ENCODE peak calls at places on chromosomes 7 and 10, in eight cellular contexts. D is suprapubic skin, M is spleen, B is sigmoid colon, R is GM23338, H is HL-60, A is endothelial cell of umbilical vein, S is breast epithelium. O is an unnamed sample.

GRCh38 chr10:62652114-62652513 is 152.4 kb upstream of the ADO start:
- DNase-seq in D (no peak), A (no peak), S (no peak), B (no peak), R (no peak), H (no peak), M (no peak), O (no peak)

GRCh38 chr7:33591481-33591880 is 313.9 kb upstream of the BMPER start:
- DNase-seq in R (no peak), M (no peak), D (no peak), A (peak; percentile 69), H (no peak), S (no peak), B (no peak), O (no peak)

GRCh38 chr7:17844514-17845196 is 95.6 kb downstream of the SNX13 start:
- DNase-seq in M (no peak), B (no peak), H (no peak), A (no peak), R (no peak), D (no peak), S (no peak), O (no peak)

GRCh38 chr10:50538473-50539398 is 85.0 kb downstream of the SGMS1 start:
- DNase-seq in R (no peak), M (peak; percentile 74), D (no peak), H (no peak), A (peak; percentile 19), S (no peak), B (no peak), O (no peak)

GRCh38 chr10:34861293-34862004 is 46.4 kb upstream of the PARD3 start:
- DNase-seq in D (no peak), M (no peak), S (no peak), R (no peak), A (no peak), B (peak; percentile 64), H (no peak), O (peak; percentile 78)

GRCh38 chr7:1974714-1975113 is 258.0 kb downstream of the MAD1L1 start:
- DNase-seq in M (peak; percentile 71), S (no peak), R (no peak), D (no peak), A (no peak), H (no peak), B (no peak), O (no peak)

GRCh38 chr7:45171946-45172345 is 14.4 kb downstream of the RAMP3 start:
- DNase-seq in M (peak; percentile 41), A (no peak), H (no peak), R (no peak), B (peak; percentile 39), S (no peak), D (peak; percentile 55), O (no peak)

GRCh38 chr7:157008206-157009169 is 2.0 kb downstream of the MNX1 start:
- DNase-seq in B (no peak), R (peak; percentile 40), S (no peak), D (peak; percentile 74), A (no peak), H (no peak), M (peak; percentile 65), O (no peak)

GRCh38 chr10:103917326-103918052 is 495 bp downstream of the STN1 start:
- DNase-seq in D (peak; percentile 85), M (no peak), H (no peak), R (peak; percentile 65), S (peak; percentile 51), B (peak; percentile 81), A (no peak), O (peak; percentile 61)

GRCh38 chr10:124694467-124695195 is 49.5 kb downstream of the FAM53B start:
- DNase-seq in H (no peak), D (no peak), A (no peak), R (no peak), S (no peak), B (no peak), M (peak; percentile 69), O (no peak)

GRCh38 chr7:31744294-31744874 is 57.4 kb downstream of the PPP1R17 start:
- DNase-seq in M (no peak), H (peak; percentile 59), A (peak; percentile 79), D (no peak), B (peak; percentile 76), R (peak; percentile 81), S (peak; percentile 63), O (peak; percentile 65)

GRCh38 chr7:102431617-102432298 is 1.6 kb upstream of the ORAI2 start:
- DNase-seq in A (no peak), M (peak; percentile 86), B (no peak), R (no peak), D (no peak), H (peak; percentile 81), S (no peak), O (peak; percentile 66)
- H3K4me3 ChIP-seq in A (no peak overlapping the region), M (no peak overlapping the region), B (no peak overlapping the region), R (no peak overlapping the region), D (no peak overlapping the region), H (no peak overlapping the region), S (no peak overlapping the region), O (no peak overlapping the region)

GRCh38 chr7:26686448-26686981 is 177.9 kb downstream of the SKAP2 start:
- DNase-seq in M (no peak), H (no peak), A (peak; percentile 90), R (peak; percentile 76), B (peak; percentile 66), D (no peak), S (no peak), O (no peak)
- TF ChIP-seq POLR2AphosphoS5 in M (no peak), H (no peak), A (no peak), R (no peak), B (peak; percentile 5), D (no peak), S (no peak), O (no peak)

GRCh38 chr10:109187677-109188076 is 735.6 kb downstream of the XPNPEP1 start:
- DNase-seq in H (no peak), R (no peak), S (no peak), A (no peak), B (no peak), D (no peak), M (no peak), O (no peak)

GRCh38 chr10:109191823-109192222 is 731.5 kb downstream of the XPNPEP1 start:
- DNase-seq in M (no peak), S (no peak), D (no peak), H (no peak), R (no peak), A (no peak), B (no peak), O (no peak)

DNA sequence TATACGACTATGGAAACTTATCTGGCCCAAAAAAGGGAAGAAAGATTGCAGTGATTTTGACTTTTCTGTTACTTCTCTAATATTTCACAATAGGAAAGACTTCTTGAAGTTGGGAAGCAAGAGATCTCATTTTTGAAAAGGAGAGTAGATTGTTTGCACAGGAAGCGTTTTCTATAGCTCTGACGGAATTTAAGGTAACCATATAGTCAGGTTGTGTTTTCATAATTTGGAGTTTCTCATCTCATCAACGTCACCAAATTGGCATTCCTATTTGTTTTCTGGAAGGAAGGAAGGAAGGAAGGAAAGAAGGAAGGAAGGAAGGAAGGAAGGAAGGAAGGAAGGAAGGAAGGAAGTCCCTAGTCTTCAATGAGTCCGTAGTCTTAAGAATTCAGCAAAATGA is 732.0 kb downstream of the XPNPEP1 start:
- DNase-seq in D (no peak), S (no peak), H (no peak), R (no peak), A (no peak), M (no peak), B (no peak), O (no peak)
- H3K4me3 ChIP-seq in D (no peak overlapping the region), S (no peak overlapping the region), H (no peak overlapping the region), R (no peak overlapping the region), A (no peak overlapping the region), M (no peak overlapping the region), B (no peak overlapping the region), O (no peak overlapping the region)

GRCh38 chr10:112956631-112957350 is 6.7 kb downstream of the TCF7L2 start:
- DNase-seq in D (no peak), B (peak; percentile 59), M (no peak), R (peak; percentile 61), H (no peak), A (peak; percentile 55), S (no peak), O (peak; percentile 35)
- TF ChIP-seq POLR2AphosphoS5 in D (no peak), B (no peak), M (no peak), R (peak; percentile 30), H (no peak), A (no peak), S (no peak), O (no peak)

GRCh38 chr10:17066801-17067200 is 62.8 kb downstream of the CUBN start:
- DNase-seq in A (peak; percentile 88), H (no peak), M (no peak), S (no peak), D (no peak), R (no peak), B (no peak), O (no peak)

GRCh38 chr10:17068953-17069352 is 60.7 kb downstream of the CUBN start:
- DNase-seq in R (no peak), D (no peak), H (no peak), S (no peak), M (no peak), B (no peak), A (no peak), O (no peak)

GRCh38 chr10:17065273-17065672 is 64.3 kb downstream of the CUBN start:
- DNase-seq in A (no peak), B (no peak), M (no peak), S (no peak), R (no peak), H (no peak), D (no peak), O (no peak)

GRCh38 chr10:17066000-17066399 is 63.6 kb downstream of the CUBN start:
- DNase-seq in R (no peak), M (no peak), D (no peak), S (no peak), A (peak; percentile 74), H (no peak), B (no peak), O (no peak)

DNA sequence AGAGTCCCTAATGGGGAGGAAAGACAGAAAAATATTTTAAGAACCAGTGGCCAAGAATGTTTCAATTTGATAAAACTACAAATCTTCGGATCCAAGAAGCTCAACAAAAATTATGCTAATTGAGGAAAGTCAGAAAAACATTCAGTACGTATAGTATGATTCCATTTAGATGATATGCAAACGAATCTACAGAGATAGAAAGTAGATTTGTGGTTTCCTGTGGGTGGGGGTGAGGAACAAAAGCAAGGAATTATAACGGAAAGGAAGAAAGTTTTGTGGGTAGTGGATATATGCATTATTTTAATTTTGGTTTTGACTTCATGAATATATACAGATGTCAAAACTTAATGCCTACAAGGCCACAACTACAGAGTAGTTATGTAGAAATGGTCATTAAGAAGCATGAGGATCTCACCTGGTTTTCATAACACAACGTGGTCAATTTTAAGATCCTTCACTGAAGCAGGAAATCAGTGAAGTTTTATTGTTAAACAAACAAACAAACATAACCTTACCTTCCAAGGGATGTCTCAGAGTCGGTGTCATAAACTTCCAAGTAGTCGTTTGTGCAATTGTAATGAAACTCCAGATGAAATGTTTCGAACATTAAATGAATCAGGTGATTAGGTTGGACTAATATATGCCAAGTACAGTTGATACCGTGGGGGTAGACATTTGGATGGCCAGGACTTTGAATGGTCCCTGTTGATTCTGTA is 61.9 kb downstream of the CUBN start:
- DNase-seq in R (no peak), A (peak; percentile 32), S (no peak), M (no peak), B (no peak), D (no peak), H (no peak), O (no peak)
- H3K4me3 ChIP-seq in R (no peak overlapping the region), A (no peak overlapping the region), S (no peak overlapping the region), M (no peak overlapping the region), B (no peak overlapping the region), D (no peak overlapping the region), H (no peak overlapping the region), O (no peak overlapping the region)

GRCh38 chr7:25949672-25950487 is 202.1 kb upstream of the NFE2L3 start:
- DNase-seq in M (no peak), A (no peak), H (no peak), R (peak; percentile 62), D (no peak), S (no peak), B (no peak), O (peak; percentile 65)
- TF ChIP-seq POLR2AphosphoS5 in M (peak; percentile 38), A (no peak), H (peak; percentile 20), R (peak; percentile 28), D (no peak), S (no peak), B (no peak), O (no peak)

O was measured in transverse colon.